ENCODE peak calls at places on chromosomes 2 and 18, in six cellular contexts. Z is H9; F is Peyer's patch; U is CD4-positive, alpha-beta T cell; W is AG10803; J is CD8-positive, alpha-beta T cell. L is an unnamed sample.

GRCh38 chr18:73199151-73199550 is 331.4 kb upstream of the NETO1 start:
- DNase-seq in Z (no peak), F (no peak), U (no peak), W (peak), J (no peak), L (no peak)

GRCh38 chr18:26017929-26018328 is 72.5 kb downstream of the SS18 start:
- DNase-seq in Z (no peak), F (no peak), U (no peak), W (no peak), J (no peak), L (no peak)

GRCh38 chr2:237056271-237056875 is 29.3 kb upstream of the COPS8 start:
- DNase-seq in Z (no peak), F (no peak), U (no peak), W (no peak), J (no peak), L (peak)

GRCh38 chr2:50951416-50951815 is 80.5 kb downstream of the NRXN1 start:
- DNase-seq in Z (no peak), F (no peak), U (no peak), W (no peak), J (no peak), L (no peak)

GRCh38 chr2:172556284-172557033 is 569 bp downstream of the PDK1 start:
- DNase-seq in Z (peak), F (peak), U (peak), W (peak), J (peak), L (no peak)

GRCh38 chr2:100247256-100248043 is 74.9 kb downstream of the LONRF2 start:
- DNase-seq in Z (no peak), F (peak), U (no peak), W (no peak), J (no peak), L (no peak)

GRCh38 chr18:55268629-55269275 is 309.5 kb upstream of the CCDC68 start:
- DNase-seq in Z (no peak), F (no peak), U (no peak), W (no peak), J (no peak), L (no peak)

GRCh38 chr18:46917108-46917807 is at the start of the genes KATNAL2 and PIAS2:
- DNase-seq in Z (peak), F (peak), U (peak), W (peak), J (peak), L (peak)

GRCh38 chr2:49165662-49166061 is 11.3 kb upstream of the FSHR start:
- DNase-seq in Z (no peak), F (no peak), U (no peak), W (no peak), J (no peak), L (no peak)

GRCh38 chr18:76323891-76324290 is 171.2 kb downstream of the ZNF516 start:
- DNase-seq in Z (no peak), F (no peak), U (no peak), W (no peak), J (no peak), L (no peak)

GRCh38 chr2:226609361-226609760 is 190.3 kb downstream of the IRS1 start:
- DNase-seq in Z (no peak), F (no peak), U (no peak), W (peak), J (no peak), L (no peak)

GRCh38 chr18:34153711-34154110 is 71.0 kb downstream of the NOL4 start:
- DNase-seq in Z (no peak), F (no peak), U (no peak), W (peak), J (no peak), L (no peak)

GRCh38 chr2:46521215-46521683 is 41.9 kb downstream of the TMEM247 start:
- DNase-seq in Z (no peak), F (no peak), U (no peak), W (peak), J (no peak), L (no peak)

GRCh38 chr2:242054881-242055801 is 185.6 kb downstream of the RTP5 start:
- DNase-seq in Z (peak), F (no peak), U (no peak), W (no peak), J (no peak), L (peak)
- TF ChIP-seq CTCF in Z (no peak), F (no peak), U (no peak), W (no peak), J (no peak), L (no peak)

DNA sequence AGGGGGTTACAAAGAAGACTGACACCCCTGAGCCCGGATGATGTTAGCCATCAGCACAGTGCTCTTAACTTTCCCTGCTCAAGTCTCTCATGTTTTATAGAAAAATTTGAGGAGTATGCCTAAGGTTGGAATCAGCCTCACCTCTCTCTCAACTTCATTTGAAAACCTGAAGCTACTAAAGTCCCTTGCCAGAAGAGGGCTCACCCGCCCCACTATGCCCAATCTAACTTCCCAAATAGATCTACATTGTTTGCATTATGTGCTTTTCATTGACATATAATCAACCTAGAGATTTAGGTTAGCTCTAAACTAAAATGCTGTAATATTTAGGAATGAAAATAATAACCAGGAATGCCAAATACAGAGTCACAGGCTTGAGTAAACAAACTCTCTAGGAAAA is 305.4 kb downstream of the NCKAP5 start:
- DNase-seq in Z (no peak), F (no peak), U (no peak), W (peak), J (no peak), L (no peak)
- TF ChIP-seq CTCF in Z (peak), F (no peak), U (no peak), W (peak), J (no peak), L (peak)

GRCh38 chr2:201715459-201715858 is 17.0 kb upstream of the MPP4 start:
- DNase-seq in Z (no peak), F (no peak), U (no peak), W (no peak), J (no peak), L (no peak)
- TF ChIP-seq CTCF in Z (peak), F (peak), U (no peak), W (no peak), J (no peak), L (no peak)

GRCh38 chr18:49061906-49062831 is 111.4 kb upstream of the SMAD7 start:
- DNase-seq in Z (no peak), F (no peak), U (no peak), W (no peak), J (no peak), L (no peak)

GRCh38 chr18:49055787-49056186 is 105.0 kb upstream of the SMAD7 start:
- DNase-seq in Z (no peak), F (peak), U (no peak), W (peak), J (no peak), L (no peak)

GRCh38 chr18:49061239-49061905 is 110.6 kb upstream of the SMAD7 start:
- DNase-seq in Z (no peak), F (no peak), U (no peak), W (no peak), J (no peak), L (no peak)

GRCh38 chr18:49062832-49063226 is 112.1 kb upstream of the SMAD7 start:
- DNase-seq in Z (no peak), F (no peak), U (no peak), W (no peak), J (no peak), L (no peak)

GRCh38 chr18:49059028-49059670 is 108.4 kb upstream of the SMAD7 start:
- DNase-seq in Z (no peak), F (no peak), U (no peak), W (no peak), J (no peak), L (no peak)
- TF ChIP-seq CTCF in Z (peak), F (no peak), U (no peak), W (peak), J (no peak), L (peak)

DNA sequence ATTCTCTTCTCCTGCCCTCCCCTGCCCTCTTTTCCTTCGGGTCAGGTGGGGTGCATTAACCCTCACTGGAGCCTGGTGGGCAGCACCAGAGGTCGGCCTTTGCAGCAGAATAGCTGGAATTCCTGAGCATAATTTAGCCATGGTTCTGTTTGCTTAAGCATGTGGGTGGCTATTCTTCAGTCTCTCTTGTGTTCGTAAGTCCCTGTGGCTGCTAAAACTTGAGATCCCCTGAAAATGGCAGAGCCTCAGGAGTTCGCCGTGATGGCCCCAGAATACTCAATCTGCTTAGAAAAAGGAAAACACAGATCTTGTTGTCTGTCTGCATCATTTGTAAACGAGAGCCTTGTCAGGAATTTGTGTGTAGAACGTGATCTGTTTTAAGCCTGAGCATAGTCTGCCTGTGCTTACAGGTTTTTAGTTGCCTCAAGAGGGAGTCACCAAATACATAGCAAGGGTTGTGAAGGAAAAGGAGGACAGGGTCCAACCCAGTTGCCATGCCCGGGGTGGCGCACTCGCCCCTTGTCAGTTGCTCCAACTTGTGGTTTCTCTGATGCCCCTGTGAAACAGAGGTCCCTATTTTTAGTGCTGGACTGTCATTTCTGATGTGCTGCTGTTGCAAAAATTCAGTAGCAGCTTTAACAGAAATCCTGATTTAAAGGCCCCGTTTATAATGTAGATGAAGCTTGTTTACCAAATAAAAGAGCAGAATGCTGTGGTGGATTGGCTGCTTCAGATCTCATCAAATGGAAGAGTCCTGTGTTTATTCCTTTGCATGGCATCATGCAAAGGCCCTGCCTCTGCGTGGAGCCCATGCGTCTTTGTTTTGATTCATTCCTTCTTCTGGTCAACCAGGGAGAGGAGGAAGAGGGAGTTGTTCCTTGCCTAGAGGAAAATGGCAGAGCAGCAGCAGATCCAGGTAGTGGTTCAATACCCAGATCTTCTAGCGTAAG is 74.8 kb downstream of the WDSUB1 start:
- DNase-seq in Z (peak), F (no peak), U (no peak), W (no peak), J (no peak), L (no peak)
- TF ChIP-seq CTCF in Z (peak), F (no peak), U (no peak), W (no peak), J (no peak), L (peak)

GRCh38 chr18:74290831-74291770 is 662 bp downstream of the CYB5A start:
- DNase-seq in Z (peak), F (no peak), U (peak), W (no peak), J (no peak), L (no peak)
- TF ChIP-seq CTCF in Z (peak), F (peak), U (peak), W (no peak), J (peak), L (no peak)

L was measured in osteocyte.